ENCODE peak calls at places on chromosomes 2 and 18, in seven cellular contexts. V is fibroblast of mammary gland; L is CD8-positive, alpha-beta memory T cell; O is T47D; R is AG08395; X is stromal cell of bone marrow; G is GM12865. Z is an unnamed sample.

GRCh38 chr2:64166637-64167420 is 22.6 kb upstream of the PELI1 start:
- DNase-seq in V (no peak), L (no peak), O (no peak), R (no peak), X (no peak), G (no peak), Z (no peak)

GRCh38 chr2:232333361-232334135 is 45.0 kb upstream of the ALPP start:
- DNase-seq in V (no peak), L (no peak), O (no peak), R (no peak), X (no peak), G (no peak), Z (no peak)

GRCh38 chr18:61664413-61665084 is 228.3 kb downstream of the RNF152 start:
- DNase-seq in V (no peak), L (no peak), O (no peak), R (no peak), X (no peak), G (no peak), Z (peak)

GRCh38 chr2:11749646-11750349 is 3.4 kb downstream of the LPIN1 start:
- DNase-seq in V (peak), L (peak), O (no peak), R (no peak), X (no peak), G (peak), Z (no peak)

GRCh38 chr2:28326873-28327495 is 65.7 kb upstream of the FOSL2 start:
- DNase-seq in V (peak), L (no peak), O (no peak), R (no peak), X (no peak), G (no peak), Z (no peak)

GRCh38 chr2:225599856-225600255 is 200.3 kb downstream of the NYAP2 start:
- DNase-seq in V (peak), L (no peak), O (no peak), R (no peak), X (no peak), G (no peak), Z (peak)

GRCh38 chr2:1871171-1871570 is 126.9 kb upstream of the PXDN start:
- DNase-seq in V (no peak), L (no peak), O (no peak), R (no peak), X (no peak), G (no peak), Z (no peak)

GRCh38 chr2:134683561-134684112 is 35.2 kb downstream of the TMEM163 start:
- DNase-seq in V (peak), L (no peak), O (no peak), R (no peak), X (no peak), G (peak), Z (peak)

GRCh38 chr2:64888591-64889309 is 100.4 kb upstream of the SLC1A4 start:
- DNase-seq in V (peak), L (no peak), O (no peak), R (peak), X (no peak), G (no peak), Z (peak)

GRCh38 chr2:56474412-56475158 is 290.8 kb downstream of the CCDC85A start:
- DNase-seq in V (peak), L (no peak), O (no peak), R (peak), X (peak), G (no peak), Z (peak)

GRCh38 chr18:50051288-50051687 is 143.7 kb downstream of the MYO5B start:
- DNase-seq in V (peak), L (no peak), O (peak), R (no peak), X (no peak), G (no peak), Z (peak)

GRCh38 chr18:6943143-6943542 is 174.5 kb downstream of the LAMA1 start:
- DNase-seq in V (no peak), L (no peak), O (no peak), R (no peak), X (no peak), G (no peak), Z (no peak)

GRCh38 chr2:180983468-180984388 is 3.3 kb downstream of the UBE2E3 start:
- DNase-seq in V (peak), L (peak), O (peak), R (peak), X (peak), G (peak), Z (peak)

GRCh38 chr2:121608367-121608766 is 40.9 kb downstream of the CLASP1 start:
- DNase-seq in V (peak), L (no peak), O (no peak), R (no peak), X (peak), G (no peak), Z (no peak)

GRCh38 chr18:44795241-44795640 is 114.6 kb downstream of the SETBP1 start:
- DNase-seq in V (no peak), L (no peak), O (no peak), R (no peak), X (no peak), G (no peak), Z (no peak)

GRCh38 chr2:236740506-236740905 is 170.9 kb downstream of the ACKR3 start:
- DNase-seq in V (no peak), L (no peak), O (no peak), R (no peak), X (no peak), G (no peak), Z (no peak)

GRCh38 chr2:45332567-45332966 is 278.5 kb downstream of the SRBD1 start:
- DNase-seq in V (no peak), L (no peak), O (no peak), R (no peak), X (no peak), G (no peak), Z (no peak)

GRCh38 chr2:71711470-71711857 is 258.1 kb downstream of the DYSF start:
- DNase-seq in V (peak), L (no peak), O (no peak), R (peak), X (peak), G (no peak), Z (no peak)

GRCh38 chr2:54409752-54410151 is 46.4 kb upstream of the SPTBN1 start:
- DNase-seq in V (no peak), L (no peak), O (no peak), R (no peak), X (no peak), G (no peak), Z (no peak)

Z was measured in amniotic epithelial cell.